ENCODE peak calls at places on chromosome 22, in five cellular contexts. L is fibroblast of lung, A is pancreas, Z is transverse colon, E is AG04450. N is an unnamed sample.
A peak's percentile ranks its signal among the peaks of the same experiment; 100 is the strongest.

GRCh38 chr22:37985050-37985585 is 763 bp upstream of the SOX10 start:
- DNase-seq in L (no peak), A (no peak), Z (no peak), E (no peak), N (no peak)

GRCh38 chr22:26464312-26464711 is 19.3 kb downstream of the HPS4 start:
- DNase-seq in L (no peak), A (no peak), Z (no peak), E (no peak), N (no peak)

GRCh38 chr22:31206896-31207687 is 5.0 kb upstream of the LIMK2 start:
- DNase-seq in L (no peak), A (no peak), Z (peak; percentile 76), E (no peak), N (no peak)

GRCh38 chr22:43992331-43992821 is 31.7 kb upstream of the PARVB start:
- DNase-seq in L (peak; percentile 42), A (no peak), Z (no peak), E (no peak), N (peak; percentile 4)

GRCh38 chr22:39179401-39179827 is 26.9 kb upstream of the CBX7 start:
- DNase-seq in L (no peak), A (no peak), Z (no peak), E (no peak), N (no peak)

GRCh38 chr22:37230673-37231405 is 13.2 kb downstream of the RAC2 start:
- DNase-seq in L (no peak), A (no peak), Z (peak; percentile 47), E (no peak), N (no peak)

GRCh38 chr22:41478473-41478872 is 9.6 kb downstream of the ACO2 start:
- DNase-seq in L (no peak), A (no peak), Z (no peak), E (no peak), N (no peak)

GRCh38 chr22:42820075-42820763 is 36.9 kb downstream of the ARFGAP3 start:
- DNase-seq in L (peak; percentile 90), A (no peak), Z (no peak), E (peak; percentile 51), N (peak; percentile 55)

DNA sequence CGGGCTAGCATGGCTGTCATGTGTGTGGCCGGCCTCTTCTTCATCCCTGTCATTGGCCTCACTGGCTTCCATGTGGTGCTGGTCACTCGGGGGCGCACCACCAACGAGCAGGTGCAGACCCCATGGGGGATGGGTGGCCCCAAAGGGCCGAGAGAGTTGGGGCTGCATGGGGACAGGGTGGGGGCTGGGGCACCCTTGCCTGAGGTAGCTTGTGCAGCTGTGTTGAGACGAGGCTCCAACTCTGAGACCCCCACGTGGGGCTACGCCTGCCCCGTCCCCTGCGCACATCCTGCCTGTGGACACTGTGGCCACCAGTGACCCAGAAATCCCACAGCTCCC is 8.5 kb downstream of the ZDHHC8 start:
- DNase-seq in L (no peak), A (no peak), Z (no peak), E (no peak), N (no peak)
- H3K4me3 ChIP-seq in L (no peak overlapping the region), A (no peak overlapping the region), Z (no peak overlapping the region), E (no peak overlapping the region), N (no peak overlapping the region)

GRCh38 chr22:29316429-29316828 is 932 bp upstream of the RASL10A start:
- DNase-seq in L (no peak), A (no peak), Z (no peak), E (no peak), N (no peak)

GRCh38 chr22:29325356-29325755 is 9.9 kb upstream of the RASL10A start:
- DNase-seq in L (no peak), A (no peak), Z (no peak), E (no peak), N (no peak)

GRCh38 chr22:29319072-29319471 is 3.6 kb upstream of the RASL10A start:
- DNase-seq in L (no peak), A (no peak), Z (no peak), E (no peak), N (no peak)

GRCh38 chr22:29315286-29316195 is at the start of gene RASL10A:
- DNase-seq in L (no peak), A (no peak), Z (no peak), E (no peak), N (no peak)

DNA sequence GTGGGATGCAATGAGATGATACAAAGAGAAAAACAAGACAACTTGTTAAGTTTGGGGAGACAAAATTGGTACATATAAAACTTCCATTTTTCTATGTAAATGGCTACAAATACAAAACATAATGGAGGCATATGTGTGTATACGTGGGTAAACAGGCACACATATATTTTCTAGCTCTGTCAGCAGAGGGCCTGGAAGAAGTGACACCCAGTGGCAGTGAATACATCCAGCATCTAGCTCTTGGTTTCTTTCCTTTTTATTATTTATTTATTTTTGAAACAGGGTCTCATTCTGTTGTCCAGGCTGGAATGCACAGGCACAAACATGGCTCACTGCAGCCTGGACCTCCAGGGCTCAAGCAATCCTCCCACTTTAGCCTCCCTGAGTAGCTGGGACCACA is 5.0 kb upstream of the RASL10A start:
- DNase-seq in L (no peak), A (no peak), Z (no peak), E (no peak), N (no peak)
- TF ChIP-seq CTCF in L (peak; percentile 18), A (no peak), Z (no peak), E (peak; percentile 15), N (no peak)

GRCh38 chr22:24367841-24368240 is 59.6 kb upstream of the ADORA2A start:
- DNase-seq in L (peak; percentile 33), A (no peak), Z (no peak), E (no peak), N (no peak)
- H3K4me3 ChIP-seq in L (no peak overlapping the region), A (no peak overlapping the region), Z (no peak overlapping the region), E (no peak overlapping the region), N (no peak overlapping the region)

GRCh38 chr22:19722915-19723164 is 499 bp upstream of the GP1BB start:
- DNase-seq in L (no peak), A (no peak), Z (no peak), E (no peak), N (no peak)

GRCh38 chr22:19724927-19725661 is 1.8 kb downstream of the GP1BB start:
- DNase-seq in L (no peak), A (no peak), Z (no peak), E (no peak), N (no peak)

GRCh38 chr22:19723165-19723989 is at the start of gene GP1BB:
- DNase-seq in L (no peak), A (peak; percentile 46), Z (peak; percentile 37), E (no peak), N (no peak)

GRCh38 chr22:19722175-19722914 is 994 bp upstream of the GP1BB start:
- DNase-seq in L (no peak), A (no peak), Z (no peak), E (no peak), N (no peak)

GRCh38 chr22:19723990-19724827 is 870 bp downstream of the GP1BB start:
- DNase-seq in L (no peak), A (peak; percentile 47), Z (no peak), E (no peak), N (no peak)
- TF ChIP-seq CTCF in L (no peak), A (no peak), Z (no peak), E (no peak), N (no peak)

DNA sequence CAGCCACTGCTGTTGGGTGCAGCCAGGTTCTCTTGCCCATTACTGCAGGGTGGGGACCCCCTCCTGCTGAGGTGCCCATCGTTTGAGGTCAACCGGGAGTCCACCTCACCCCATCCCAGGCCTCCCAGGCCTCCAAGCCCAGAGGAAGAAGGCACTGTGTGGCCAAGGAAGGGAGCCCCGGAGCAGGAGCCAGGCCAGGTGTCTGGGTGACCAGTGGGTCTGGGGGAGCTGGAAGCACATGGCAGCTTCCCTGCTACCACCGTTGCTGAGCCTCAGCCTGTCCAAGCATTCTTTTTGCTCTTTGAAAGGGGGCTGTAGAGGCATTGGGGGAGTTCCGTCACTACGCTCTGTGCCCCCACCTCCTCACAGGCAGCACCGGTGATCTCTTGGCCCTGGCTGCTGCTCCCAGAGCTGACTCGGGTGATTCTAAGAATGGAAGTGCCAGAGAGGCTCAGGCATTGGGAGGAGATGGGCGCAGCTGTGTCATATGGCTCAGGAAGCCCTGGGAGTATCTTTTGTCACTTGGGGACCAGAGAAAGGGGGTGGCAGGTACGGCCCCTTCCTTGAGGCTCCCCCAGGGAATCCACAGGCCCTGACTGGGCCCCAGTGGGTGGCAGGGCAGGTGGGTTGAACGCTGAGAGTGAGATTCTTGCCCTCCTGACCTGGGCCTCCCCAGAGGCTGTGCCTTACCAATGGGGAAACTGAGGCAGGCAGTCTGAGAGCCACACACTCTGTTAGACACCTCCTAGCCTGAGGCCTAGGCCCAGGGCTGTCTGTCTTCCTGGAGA is 1.9 kb downstream of the SEPTIN5 start:
- DNase-seq in L (no peak), A (no peak), Z (no peak), E (no peak), N (no peak)
- H3K4me3 ChIP-seq in L (no peak overlapping the region), A (no peak overlapping the region), Z (no peak overlapping the region), E (no peak overlapping the region), N (no peak overlapping the region)

GRCh38 chr22:50059185-50059880 is 1.2 kb upstream of the TTLL8 start:
- DNase-seq in L (peak; percentile 58), A (no peak), Z (no peak), E (no peak), N (peak; percentile 0)
- TF ChIP-seq CTCF in L (peak; percentile 8), A (no peak), Z (no peak), E (peak; percentile 30), N (no peak)

N was measured in AG09309.